ENCODE peak calls at places on chromosomes 11 and 22, in six cellular contexts. Y, D, J, S, F and W are unnamed samples.
A peak's percentile ranks its signal among the peaks of the same experiment; 100 is the strongest.

GRCh38 chr11:64357904-64358535 is 942 bp upstream of the RPS6KA4 start:
- DNase-seq in F (no peak), Y (no peak), D (peak; percentile 41), J (no peak), S (no peak), W (no peak)

GRCh38 chr22:16721969-16722368 is 103.2 kb downstream of the XKR3 start:
- DNase-seq in J (no peak), Y (no peak), S (no peak), D (no peak), F (no peak), W (no peak)

GRCh38 chr22:22746963-22747933 is 102.8 kb downstream of the GGTLC2 start:
- DNase-seq in J (no peak), S (no peak), F (no peak), Y (no peak), D (no peak), W (peak; percentile 14)

GRCh38 chr11:79400717-79401330 is 40.0 kb downstream of the TENM4 start:
- DNase-seq in J (peak; percentile 93), S (peak; percentile 63), Y (no peak), D (no peak), F (no peak), W (no peak)

GRCh38 chr11:100735949-100736675 is 49.0 kb downstream of the ARHGAP42 start:
- DNase-seq in S (no peak), F (no peak), D (no peak), J (no peak), Y (peak; percentile 81), W (no peak)

GRCh38 chr22:22235564-22235963 is 9.0 kb upstream of the VPREB1 start:
- DNase-seq in F (no peak), D (no peak), S (peak; percentile 33), J (peak; percentile 13), Y (no peak), W (no peak)

GRCh38 chr11:61091373-61092279 is 10.7 kb upstream of the CD5 start:
- DNase-seq in F (no peak), S (no peak), J (no peak), Y (peak; percentile 31), D (no peak), W (no peak)

GRCh38 chr22:42641801-42642413 is 1.5 kb upstream of the ATP5MGL start:
- DNase-seq in F (no peak), Y (no peak), S (no peak), J (no peak), D (no peak), W (no peak)

GRCh38 chr11:114399903-114400221 is 449 bp downstream of the C11orf71 start:
- DNase-seq in Y (no peak), S (peak; percentile 53), D (no peak), J (peak; percentile 91), F (no peak), W (no peak)

GRCh38 chr11:36455658-36456111 is 54.4 kb downstream of the TRAF6 start:
- DNase-seq in F (no peak), D (no peak), S (no peak), J (peak; percentile 40), Y (peak; percentile 98), W (no peak)

GRCh38 chr22:36349726-36350125 is 38.0 kb downstream of the MYH9 start:
- DNase-seq in D (no peak), S (no peak), J (no peak), F (no peak), Y (no peak), W (no peak)

GRCh38 chr22:31969789-31970489 is 25.6 kb downstream of the YWHAH start:
- DNase-seq in S (peak; percentile 63), Y (peak; percentile 49), J (peak; percentile 85), F (peak; percentile 41), D (no peak), W (peak; percentile 36)

GRCh38 chr22:42399315-42400271 is 32.6 kb downstream of the NFAM1 start:
- DNase-seq in F (no peak), J (peak; percentile 70), S (no peak), Y (no peak), D (no peak), W (no peak)

GRCh38 chr11:74949748-74950127 is 672 bp downstream of the SPCS2 start:
- DNase-seq in S (no peak), D (no peak), F (no peak), Y (no peak), J (peak; percentile 54), W (no peak)

GRCh38 chr11:128279861-128280260 is 307.5 kb downstream of the ETS1 start:
- DNase-seq in J (no peak), S (no peak), D (no peak), Y (no peak), F (no peak), W (no peak)

GRCh38 chr11:14554959-14555358 is 34.8 kb upstream of the PSMA1 start:
- DNase-seq in D (no peak), F (no peak), Y (no peak), S (no peak), J (no peak), W (no peak)

GRCh38 chr11:71420455-71421241 is 27.5 kb downstream of the DHCR7 start:
- DNase-seq in F (peak; percentile 5), D (no peak), Y (peak; percentile 24), J (peak; percentile 94), S (peak; percentile 67), W (no peak)

GRCh38 chr11:121645596-121645995 is 192.8 kb upstream of the SORL1-AS1 start:
- DNase-seq in S (no peak), J (no peak), Y (no peak), D (no peak), F (no peak), W (no peak)

GRCh38 chr11:926341-926916 is 759 bp downstream of the AP2A2 start:
- DNase-seq in Y (peak; percentile 37), F (no peak), D (no peak), S (peak; percentile 45), J (peak; percentile 33), W (no peak)

GRCh38 chr22:37021041-37021440 is 1.5 kb downstream of the MPST start:
- DNase-seq in Y (no peak), J (no peak), F (no peak), S (no peak), D (no peak), W (no peak)

GRCh38 chr22:50209893-50210292 is 9.1 kb downstream of the SELENOO start:
- DNase-seq in Y (peak; percentile 55), J (peak; percentile 73), F (no peak), S (peak; percentile 69), D (no peak), W (peak; percentile 72)

GRCh38 chr11:95306816-95307215 is 75.8 kb upstream of the SESN3 start:
- DNase-seq in F (no peak), Y (no peak), D (no peak), S (no peak), J (no peak), W (no peak)

GRCh38 chr11:27912916-27913315 is 195.0 kb downstream of the KIF18A start:
- DNase-seq in F (no peak), J (no peak), Y (peak; percentile 47), S (no peak), D (no peak), W (no peak)

GRCh38 chr11:126341760-126342161 is 13.7 kb upstream of the ST3GAL4 start:
- DNase-seq in D (no peak), F (no peak), Y (peak; percentile 70), J (no peak), S (no peak), W (no peak)

GRCh38 chr22:19799322-19800190 is 39.0 kb downstream of the TBX1 start:
- DNase-seq in D (no peak), F (no peak), J (no peak), S (no peak), Y (peak; percentile 74), W (no peak)

GRCh38 chr11:122226810-122227379 is 110.9 kb upstream of the BLID start:
- DNase-seq in J (no peak), S (no peak), F (no peak), D (no peak), Y (no peak), W (no peak)